ENCODE peak calls at places on chromosomes 2 and 18, in six cellular contexts. R is ovary, J is small intestine, P is uterus, F is brain microvascular endothelial cell, H is cardiac muscle cell. S is an unnamed sample.

GRCh38 chr2:215506604-215506990 is 70.7 kb upstream of the FN1 start:
- DNase-seq in H (no peak), F (no peak), J (peak), R (no peak), P (no peak), S (no peak)

GRCh38 chr2:128622916-128623620 is 304.4 kb upstream of the HS6ST1 start:
- DNase-seq in R (no peak), H (no peak), F (no peak), P (no peak), J (no peak), S (no peak)

GRCh38 chr2:1752751-1753150 is 8.4 kb upstream of the PXDN start:
- DNase-seq in R (no peak), J (no peak), H (no peak), F (no peak), P (no peak), S (no peak)

GRCh38 chr2:100321881-100322820 is at the start of gene LONRF2:
- DNase-seq in R (peak), P (peak), J (peak), F (no peak), H (peak), S (no peak)

GRCh38 chr2:188414869-188415753 is 123.4 kb downstream of the GULP1 start:
- DNase-seq in J (no peak), R (no peak), F (no peak), H (peak), P (no peak), S (no peak)

GRCh38 chr18:76697441-76697901 is 124.9 kb upstream of the ZNF236 start:
- DNase-seq in J (peak), H (peak), R (no peak), F (no peak), P (peak), S (no peak)

GRCh38 chr2:98959759-98960507 is 23.9 kb upstream of the CRACDL start:
- DNase-seq in P (no peak), J (no peak), F (no peak), R (no peak), H (no peak), S (no peak)

GRCh38 chr2:47250576-47251403 is 95.7 kb upstream of the STPG4 start:
- DNase-seq in H (no peak), J (no peak), P (no peak), F (peak), R (no peak), S (peak)

GRCh38 chr2:227703280-227703732 is 14.5 kb downstream of the SLC19A3 start:
- DNase-seq in F (no peak), H (peak), J (peak), P (no peak), R (no peak), S (peak)

GRCh38 chr2:64626963-64627760 is 26.6 kb downstream of the SERTAD2 start:
- DNase-seq in F (no peak), P (no peak), H (no peak), J (no peak), R (no peak), S (peak)

GRCh38 chr2:206831442-206831995 is 66.1 kb downstream of the FASTKD2 start:
- DNase-seq in F (no peak), R (no peak), J (no peak), P (no peak), H (no peak), S (no peak)

GRCh38 chr18:471701-472100 is 28.8 kb downstream of the COLEC12 start:
- DNase-seq in J (no peak), H (peak), R (no peak), F (no peak), P (no peak), S (no peak)

GRCh38 chr2:54577035-54577434 is 120.9 kb downstream of the SPTBN1 start:
- DNase-seq in R (peak), F (no peak), H (no peak), J (peak), P (no peak), S (no peak)

GRCh38 chr2:104864751-104865470 is 11.0 kb downstream of the POU3F3 start:
- DNase-seq in R (no peak), H (no peak), J (no peak), P (no peak), F (no peak), S (no peak)

GRCh38 chr2:13015941-13016340 is 299.2 kb downstream of the TRIB2 start:
- DNase-seq in F (no peak), R (no peak), P (no peak), H (no peak), J (no peak), S (no peak)

GRCh38 chr2:71716697-71717624 is 263.6 kb downstream of the DYSF start:
- DNase-seq in F (peak), J (no peak), R (no peak), H (peak), P (peak), S (peak)

GRCh38 chr18:63016270-63016669 is 300.9 kb downstream of the PHLPP1 start:
- DNase-seq in H (peak), F (peak), J (peak), P (peak), R (peak), S (peak)

GRCh38 chr2:73075477-73076373 is 4.2 kb upstream of the SFXN5 start:
- DNase-seq in H (no peak), P (peak), J (no peak), R (peak), F (no peak), S (no peak)

GRCh38 chr2:11750422-11750821 is 4.0 kb downstream of the LPIN1 start:
- DNase-seq in F (no peak), H (no peak), P (no peak), R (no peak), J (peak), S (no peak)

GRCh38 chr2:33437297-33437696 is 39.2 kb upstream of the RASGRP3 start:
- DNase-seq in H (peak), R (no peak), P (no peak), J (no peak), F (peak), S (peak)

GRCh38 chr2:134502090-134502487 is 216.7 kb downstream of the TMEM163 start:
- DNase-seq in P (no peak), J (no peak), H (no peak), F (no peak), R (no peak), S (no peak)

GRCh38 chr2:231883468-231883881 is 42.7 kb downstream of the NPPC start:
- DNase-seq in F (no peak), H (no peak), P (no peak), R (no peak), J (peak), S (no peak)

GRCh38 chr2:70674636-70675430 is 93.2 kb downstream of the ADD2 start:
- DNase-seq in J (no peak), R (no peak), H (no peak), P (no peak), F (no peak), S (no peak)

GRCh38 chr2:3739313-3739712 is 35.9 kb downstream of the DCDC2C start:
- DNase-seq in H (no peak), J (no peak), P (no peak), F (no peak), R (no peak), S (no peak)

GRCh38 chr2:107325983-107326786 is 440.2 kb upstream of the ST6GAL2 start:
- DNase-seq in R (no peak), P (no peak), J (no peak), F (peak), H (peak), S (peak)

GRCh38 chr18:45617284-45617683 is 2.0 kb downstream of the SLC14A2 start:
- DNase-seq in P (peak), F (peak), R (peak), J (peak), H (peak), S (no peak)

GRCh38 chr18:42274488-42275137 is 319.6 kb downstream of the PIK3C3 start:
- DNase-seq in P (no peak), F (peak), H (peak), J (no peak), R (no peak), S (peak)

GRCh38 chr2:150169230-150169629 is 318.2 kb downstream of the RND3 start:
- DNase-seq in F (peak), P (no peak), H (peak), R (no peak), J (peak), S (no peak)

GRCh38 chr2:102892693-102893290 is 131.0 kb downstream of the TMEM182 start:
- DNase-seq in J (no peak), F (no peak), P (no peak), H (no peak), R (no peak), S (no peak)

GRCh38 chr2:182267971-182268370 is 158.9 kb downstream of the PDE1A start:
- DNase-seq in R (no peak), P (no peak), F (no peak), J (no peak), H (no peak), S (no peak)
- H3K27ac ChIP-seq in R (no peak), P (no peak), F (no peak), J (no peak), H (no peak), S (no peak)

GRCh38 chr18:74982946-74983635 is 225.8 kb downstream of the PTGR3 start:
- DNase-seq in P (no peak), H (no peak), R (no peak), J (no peak), F (no peak), S (no peak)
- H3K27ac ChIP-seq in P (no peak), H (no peak), R (no peak), J (peak), F (no peak), S (no peak)

GRCh38 chr2:21428754-21429153 is 305.0 kb downstream of the TDRD15 start:
- DNase-seq in P (no peak), R (no peak), F (no peak), H (no peak), J (no peak), S (no peak)
- H3K27ac ChIP-seq in P (no peak), R (no peak), F (no peak), H (no peak), J (no peak), S (no peak)

GRCh38 chr2:226117506-226118065 is 682.0 kb downstream of the IRS1 start:
- DNase-seq in H (peak), J (no peak), R (no peak), P (no peak), F (peak), S (no peak)

GRCh38 chr2:226116346-226116745 is 683.3 kb downstream of the IRS1 start:
- DNase-seq in P (no peak), R (no peak), F (no peak), H (no peak), J (no peak), S (no peak)

GRCh38 chr2:226115832-226116200 is 683.8 kb downstream of the IRS1 start:
- DNase-seq in J (no peak), H (peak), R (no peak), P (no peak), F (peak), S (no peak)

GRCh38 chr2:226121339-226121738 is 678.3 kb downstream of the IRS1 start:
- DNase-seq in H (peak), J (no peak), P (no peak), R (no peak), F (no peak), S (no peak)

DNA sequence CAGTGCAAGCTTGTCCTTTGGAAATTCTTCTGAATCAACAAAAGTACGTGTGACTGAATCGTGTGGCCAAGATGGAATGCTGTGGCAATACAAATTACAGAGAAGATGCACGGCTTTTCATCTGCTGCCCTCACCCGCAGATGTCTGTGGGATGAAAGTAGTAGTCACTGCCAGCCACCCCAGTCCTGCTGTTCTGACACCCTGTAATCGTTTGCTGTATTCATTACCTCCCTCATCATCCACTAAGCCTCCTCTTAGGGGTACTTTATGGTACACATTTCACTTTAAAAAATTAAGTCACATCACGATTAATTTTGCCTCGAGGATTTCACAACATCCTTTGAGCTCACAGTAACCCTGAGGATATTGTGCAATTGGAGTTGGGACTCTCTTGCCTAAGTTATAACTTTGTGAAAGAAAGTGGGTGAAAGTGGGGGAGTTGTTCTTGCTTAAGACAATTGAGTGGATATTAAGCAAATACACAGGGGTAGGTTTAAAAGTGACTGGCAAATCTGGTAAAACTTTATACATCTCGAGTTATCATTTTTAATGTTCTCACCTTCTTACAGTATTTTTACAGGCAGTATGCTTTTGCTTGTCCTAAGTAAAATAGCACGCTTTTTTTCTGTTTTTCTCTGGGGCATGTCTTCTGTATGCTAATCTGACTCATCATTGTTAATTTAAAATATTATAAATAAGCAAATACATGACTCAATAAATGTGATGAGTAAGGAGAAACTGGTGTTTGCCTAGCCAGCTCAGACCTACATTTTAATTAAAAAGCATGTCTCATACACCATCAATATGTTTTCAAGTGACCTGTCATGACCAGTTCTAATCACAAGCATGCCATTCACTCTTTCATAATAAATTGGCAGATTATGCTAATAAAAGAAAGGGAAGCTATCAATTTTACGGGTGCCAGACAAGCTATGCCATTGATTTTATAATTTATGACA is 680.9 kb downstream of the IRS1 start:
- DNase-seq in F (peak), R (peak), J (no peak), P (peak), H (peak), S (peak)
- H3K27ac ChIP-seq in F (peak), R (peak), J (peak), P (peak), H (no peak), S (peak)

DNA sequence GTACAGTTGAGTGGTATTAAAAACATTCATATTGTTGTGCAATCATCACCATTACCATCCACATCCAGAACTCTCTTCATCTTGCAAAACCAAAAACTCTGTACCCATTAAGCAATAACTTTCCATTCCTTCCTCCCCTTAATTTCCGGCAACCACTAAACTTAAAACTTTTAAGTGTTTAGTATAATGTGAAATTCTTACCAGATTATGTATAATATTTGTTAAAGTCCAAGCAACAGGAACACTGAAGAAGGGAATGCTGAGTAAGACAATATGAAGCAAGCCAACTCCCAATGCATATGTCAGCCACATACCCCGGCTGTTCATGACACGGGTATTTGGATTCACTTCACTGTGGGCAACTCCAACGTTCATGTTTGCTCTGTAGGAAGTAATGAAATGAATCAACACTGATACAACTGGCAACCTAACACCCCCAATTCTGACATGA is 1.9 kb downstream of the ORMDL1 start:
- DNase-seq in P (no peak), H (peak), R (no peak), F (no peak), J (no peak), S (no peak)
- H3K27ac ChIP-seq in P (no peak), H (no peak), R (no peak), F (peak), J (no peak), S (no peak)

S was measured in SJCRH30.